ENCODE peak calls at places on chromosomes 16 and 17, in seven cellular contexts. One of them, this sample, is unnamed.

GRCh38 chr17:73347355-73347754 is 35.6 kb upstream of the CDC42EP4 start:
- DNase-seq in fibroblast of the aortic adventitia: peak
- DNase-seq in Panc1: no peak
- DNase-seq in nephron progenitor cell: no peak
- DNase-seq in fibroblast of lung: no peak
- DNase-seq in Caco-2: no peak
- DNase-seq in body of pancreas: no peak
- DNase-seq in this sample: no peak

GRCh38 chr17:29195465-29196081 is 15.4 kb upstream of the MYO18A start:
- DNase-seq in Caco-2: peak
- DNase-seq in fibroblast of the aortic adventitia: no peak
- DNase-seq in Panc1: no peak
- DNase-seq in body of pancreas: no peak
- DNase-seq in nephron progenitor cell: no peak
- DNase-seq in fibroblast of lung: no peak
- DNase-seq in this sample: no peak

GRCh38 chr17:49994085-49995054 is 654 bp downstream of the DLX3 start:
- DNase-seq in Panc1: no peak
- DNase-seq in fibroblast of the aortic adventitia: no peak
- DNase-seq in Caco-2: no peak
- DNase-seq in fibroblast of lung: no peak
- DNase-seq in nephron progenitor cell: no peak
- DNase-seq in body of pancreas: no peak
- DNase-seq in this sample: no peak

GRCh38 chr16:81575834-81576233 is 131.2 kb downstream of the CMIP start:
- DNase-seq in Panc1: no peak
- DNase-seq in nephron progenitor cell: no peak
- DNase-seq in fibroblast of lung: no peak
- DNase-seq in Caco-2: no peak
- DNase-seq in fibroblast of the aortic adventitia: no peak
- DNase-seq in body of pancreas: no peak
- DNase-seq in this sample: no peak

GRCh38 chr16:85965125-85965524 is 66.2 kb downstream of the IRF8 start:
- DNase-seq in body of pancreas: no peak
- DNase-seq in fibroblast of the aortic adventitia: no peak
- DNase-seq in Panc1: no peak
- DNase-seq in fibroblast of lung: no peak
- DNase-seq in Caco-2: no peak
- DNase-seq in nephron progenitor cell: no peak
- DNase-seq in this sample: no peak

GRCh38 chr16:61926766-61927165 is 109.5 kb downstream of the CDH8 start:
- DNase-seq in fibroblast of the aortic adventitia: no peak
- DNase-seq in fibroblast of lung: no peak
- DNase-seq in Panc1: no peak
- DNase-seq in nephron progenitor cell: no peak
- DNase-seq in Caco-2: no peak
- DNase-seq in body of pancreas: no peak
- DNase-seq in this sample: peak

GRCh38 chr17:41734139-41734948 is at the start of gene HAP1:
- DNase-seq in Panc1: no peak
- DNase-seq in fibroblast of lung: peak
- DNase-seq in body of pancreas: peak
- DNase-seq in fibroblast of the aortic adventitia: peak
- DNase-seq in nephron progenitor cell: peak
- DNase-seq in Caco-2: peak
- DNase-seq in this sample: peak

GRCh38 chr16:14505846-14506245 is 124.2 kb downstream of the PARN start:
- DNase-seq in body of pancreas: no peak
- DNase-seq in fibroblast of the aortic adventitia: peak
- DNase-seq in fibroblast of lung: peak
- DNase-seq in nephron progenitor cell: no peak
- DNase-seq in Caco-2: no peak
- DNase-seq in Panc1: no peak
- DNase-seq in this sample: peak

GRCh38 chr16:89202422-89203215 is 2.3 kb upstream of the SLC22A31 start:
- DNase-seq in nephron progenitor cell: no peak
- DNase-seq in fibroblast of lung: no peak
- DNase-seq in body of pancreas: no peak
- DNase-seq in Caco-2: no peak
- DNase-seq in fibroblast of the aortic adventitia: no peak
- DNase-seq in Panc1: no peak
- DNase-seq in this sample: no peak

GRCh38 chr16:83200005-83200779 is 573.4 kb downstream of the CDH13 start:
- DNase-seq in body of pancreas: no peak
- DNase-seq in nephron progenitor cell: no peak
- DNase-seq in Caco-2: no peak
- DNase-seq in fibroblast of lung: no peak
- DNase-seq in Panc1: no peak
- DNase-seq in fibroblast of the aortic adventitia: no peak
- DNase-seq in this sample: no peak

GRCh38 chr17:32123782-32124181 is 18.5 kb upstream of the RHOT1 start:
- DNase-seq in nephron progenitor cell: no peak
- DNase-seq in fibroblast of lung: peak
- DNase-seq in Caco-2: no peak
- DNase-seq in body of pancreas: no peak
- DNase-seq in fibroblast of the aortic adventitia: no peak
- DNase-seq in Panc1: no peak
- DNase-seq in this sample: peak

DNA sequence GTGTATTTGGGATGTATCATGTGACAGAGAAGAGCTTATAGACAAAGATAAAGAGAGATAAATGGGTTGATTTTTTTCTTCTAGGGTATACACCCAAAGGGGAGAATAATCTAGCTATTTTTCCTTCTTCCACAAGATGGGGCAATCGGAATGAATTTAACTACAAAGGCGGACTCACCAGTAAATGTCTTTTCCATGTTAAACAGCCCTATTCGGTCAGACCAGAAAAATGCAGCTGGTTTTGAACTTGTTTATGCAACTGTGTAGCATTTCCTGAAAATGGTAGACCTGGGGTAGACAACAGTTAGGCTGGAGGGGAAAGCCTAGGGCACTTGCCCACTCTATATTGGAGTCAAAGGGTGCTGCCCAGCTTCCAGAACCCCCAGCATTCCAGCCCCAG is 477.1 kb downstream of the TOX3 start:
- DNase-seq in fibroblast of the aortic adventitia: no peak
- DNase-seq in Caco-2: no peak
- DNase-seq in nephron progenitor cell: peak
- DNase-seq in Panc1: no peak
- DNase-seq in body of pancreas: no peak
- DNase-seq in fibroblast of lung: peak
- DNase-seq in this sample: peak
- TF ChIP-seq CTCF in fibroblast of the aortic adventitia: no peak
- TF ChIP-seq CTCF in Caco-2: no peak
- TF ChIP-seq CTCF in nephron progenitor cell: peak
- TF ChIP-seq CTCF in Panc1: peak
- TF ChIP-seq CTCF in body of pancreas: no peak
- TF ChIP-seq CTCF in fibroblast of lung: no peak
- TF ChIP-seq CTCF in this sample: peak

DNA sequence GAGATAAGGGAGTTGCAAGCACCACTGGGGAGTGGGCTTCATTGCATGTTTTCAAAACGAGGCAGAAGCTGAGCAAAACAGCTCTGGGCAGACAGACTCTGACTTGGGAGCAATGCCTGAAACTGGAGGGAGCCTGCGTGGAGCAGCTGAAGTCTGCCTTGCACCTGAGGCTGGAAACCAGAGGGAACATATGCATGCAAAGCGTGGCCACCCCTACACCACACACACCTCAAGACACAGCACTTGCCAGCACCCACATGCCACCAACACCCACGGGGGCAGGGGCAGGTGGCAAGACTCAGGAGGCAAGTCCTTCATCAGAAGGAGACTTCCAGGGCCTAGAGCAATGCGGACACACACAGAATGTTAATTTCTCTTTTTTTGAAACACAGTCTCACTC is 45.8 kb downstream of the COTL1 start:
- DNase-seq in Caco-2: no peak
- DNase-seq in fibroblast of lung: no peak
- DNase-seq in nephron progenitor cell: no peak
- DNase-seq in fibroblast of the aortic adventitia: no peak
- DNase-seq in Panc1: no peak
- DNase-seq in body of pancreas: no peak
- DNase-seq in this sample: no peak
- TF ChIP-seq CTCF in Caco-2: no peak
- TF ChIP-seq CTCF in fibroblast of lung: no peak
- TF ChIP-seq CTCF in nephron progenitor cell: no peak
- TF ChIP-seq CTCF in fibroblast of the aortic adventitia: no peak
- TF ChIP-seq CTCF in Panc1: no peak
- TF ChIP-seq CTCF in body of pancreas: no peak
- TF ChIP-seq CTCF in this sample: no peak

DNA sequence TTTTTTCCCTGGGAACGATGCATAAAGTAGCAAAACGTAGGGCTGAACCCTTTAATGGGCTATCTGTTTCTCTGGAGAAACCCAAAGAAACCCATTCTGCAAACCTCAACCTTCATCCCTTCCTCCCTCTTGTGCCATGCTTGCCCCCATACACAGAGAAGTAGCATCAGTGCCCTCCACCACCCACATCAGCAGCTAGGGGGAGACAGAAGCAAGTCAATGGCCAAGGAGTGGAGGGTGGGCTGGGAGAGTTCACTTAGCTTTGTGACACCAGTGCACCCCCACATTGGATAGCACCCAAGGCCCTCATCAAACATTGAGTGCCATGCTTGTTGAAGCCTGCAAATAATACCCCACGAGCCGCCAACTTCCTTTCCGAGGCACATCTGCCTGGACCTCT is 282.4 kb downstream of the ABCC12 start:
- DNase-seq in fibroblast of the aortic adventitia: no peak
- DNase-seq in nephron progenitor cell: peak
- DNase-seq in Panc1: no peak
- DNase-seq in fibroblast of lung: no peak
- DNase-seq in body of pancreas: no peak
- DNase-seq in Caco-2: no peak
- DNase-seq in this sample: no peak
- TF ChIP-seq CTCF in fibroblast of the aortic adventitia: peak
- TF ChIP-seq CTCF in nephron progenitor cell: peak
- TF ChIP-seq CTCF in Panc1: peak
- TF ChIP-seq CTCF in fibroblast of lung: no peak
- TF ChIP-seq CTCF in body of pancreas: no peak
- TF ChIP-seq CTCF in Caco-2: no peak
- TF ChIP-seq CTCF in this sample: peak

DNA sequence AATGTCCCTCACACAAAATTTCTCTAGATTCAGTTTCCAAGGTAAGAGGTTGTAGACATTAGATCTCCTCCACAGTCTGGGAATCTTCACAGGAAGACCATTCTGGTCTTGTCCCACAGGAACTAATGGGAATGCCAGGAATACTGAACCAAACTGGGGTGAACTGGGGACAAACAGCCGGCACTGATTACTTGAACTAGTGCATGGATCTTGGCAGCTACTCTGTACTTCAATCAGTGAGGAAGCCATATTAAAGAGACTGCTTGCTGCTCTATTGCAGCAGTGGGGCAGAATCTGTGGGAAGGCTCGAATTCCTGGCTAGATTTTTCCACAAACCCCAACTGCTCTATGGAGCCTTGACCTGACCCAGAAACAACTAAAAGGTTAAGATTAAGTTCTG is 268.9 kb upstream of the AXIN2 start:
- DNase-seq in fibroblast of lung: no peak
- DNase-seq in Panc1: no peak
- DNase-seq in nephron progenitor cell: no peak
- DNase-seq in Caco-2: no peak
- DNase-seq in fibroblast of the aortic adventitia: no peak
- DNase-seq in body of pancreas: no peak
- DNase-seq in this sample: no peak
- TF ChIP-seq CTCF in fibroblast of lung: no peak
- TF ChIP-seq CTCF in Panc1: no peak
- TF ChIP-seq CTCF in nephron progenitor cell: no peak
- TF ChIP-seq CTCF in Caco-2: no peak
- TF ChIP-seq CTCF in fibroblast of the aortic adventitia: no peak
- TF ChIP-seq CTCF in body of pancreas: no peak
- TF ChIP-seq CTCF in this sample: no peak

GRCh38 chr16:68915561-68915960 is 72.2 kb downstream of the TANGO6 start:
- DNase-seq in fibroblast of the aortic adventitia: no peak
- DNase-seq in body of pancreas: no peak
- DNase-seq in Panc1: no peak
- DNase-seq in fibroblast of lung: no peak
- DNase-seq in nephron progenitor cell: no peak
- DNase-seq in Caco-2: no peak
- DNase-seq in this sample: no peak

GRCh38 chr16:68909099-68909733 is 65.9 kb downstream of the TANGO6 start:
- DNase-seq in body of pancreas: no peak
- DNase-seq in Caco-2: no peak
- DNase-seq in fibroblast of lung: peak
- DNase-seq in Panc1: no peak
- DNase-seq in fibroblast of the aortic adventitia: no peak
- DNase-seq in nephron progenitor cell: no peak
- DNase-seq in this sample: no peak

GRCh38 chr16:68907297-68907999 is 64.1 kb downstream of the TANGO6 start:
- DNase-seq in body of pancreas: no peak
- DNase-seq in nephron progenitor cell: no peak
- DNase-seq in fibroblast of lung: no peak
- DNase-seq in fibroblast of the aortic adventitia: no peak
- DNase-seq in Panc1: no peak
- DNase-seq in Caco-2: peak
- DNase-seq in this sample: no peak

GRCh38 chr16:68908000-68908313 is 64.6 kb downstream of the TANGO6 start:
- DNase-seq in fibroblast of the aortic adventitia: no peak
- DNase-seq in body of pancreas: no peak
- DNase-seq in nephron progenitor cell: no peak
- DNase-seq in Caco-2: no peak
- DNase-seq in fibroblast of lung: peak
- DNase-seq in Panc1: no peak
- DNase-seq in this sample: no peak

GRCh38 chr16:68910051-68910450 is 66.7 kb downstream of the TANGO6 start:
- DNase-seq in nephron progenitor cell: no peak
- DNase-seq in Panc1: no peak
- DNase-seq in body of pancreas: peak
- DNase-seq in Caco-2: no peak
- DNase-seq in fibroblast of the aortic adventitia: no peak
- DNase-seq in fibroblast of lung: no peak
- DNase-seq in this sample: no peak
- TF ChIP-seq CTCF in nephron progenitor cell: no peak
- TF ChIP-seq CTCF in Panc1: no peak
- TF ChIP-seq CTCF in body of pancreas: no peak
- TF ChIP-seq CTCF in Caco-2: no peak
- TF ChIP-seq CTCF in fibroblast of the aortic adventitia: no peak
- TF ChIP-seq CTCF in fibroblast of lung: no peak
- TF ChIP-seq CTCF in this sample: no peak

This sample was measured in brain microvascular endothelial cell.